ENCODE peak calls at places on chromosomes 3 and 15, in nine cellular contexts. R is iPS DF 6.9; O is CD8-positive, alpha-beta memory T cell; F is body of pancreas; L is aorta; X is uterus; A is neuronal stem cell; V is adrenal gland; W is psoas muscle. Y is an unnamed sample. For H3K9me3, the result is how much of the 10 kb centered on the place peaks cover.

GRCh38 chr15:96160269-96160668 is 170.2 kb upstream of the NR2F2 start:
- DNase-seq in R (no peak), O (no peak), F (peak), L (peak), X (peak), A (no peak), V (peak), W (no peak), Y (peak)

GRCh38 chr3:61155701-61156292 is 95.5 kb downstream of the FHIT start:
- DNase-seq in R (no peak), O (no peak), F (peak), L (no peak), X (no peak), A (no peak), V (peak), W (no peak), Y (no peak)

GRCh38 chr3:38020342-38020726 is 9.1 kb downstream of the PLCD1 start:
- DNase-seq in R (no peak), O (no peak), F (no peak), L (no peak), X (no peak), A (no peak), V (no peak), W (no peak), Y (no peak)

GRCh38 chr3:99708207-99708745 is 69.9 kb downstream of the COL8A1 start:
- DNase-seq in R (no peak), O (no peak), F (no peak), L (no peak), X (no peak), A (no peak), V (no peak), W (no peak), Y (no peak)

GRCh38 chr15:63040954-63041353 is 1.6 kb upstream of the TPM1 start:
- DNase-seq in R (no peak), O (no peak), F (peak), L (peak), X (peak), A (no peak), V (no peak), W (peak), Y (peak)

GRCh38 chr3:81152156-81152555 is 609.3 kb downstream of the GBE1 start:
- DNase-seq in R (no peak), O (no peak), F (no peak), L (no peak), X (no peak), A (no peak), V (no peak), W (no peak), Y (no peak)

GRCh38 chr3:60536420-60536819 is 714.8 kb downstream of the FHIT start:
- DNase-seq in R (no peak), O (no peak), F (no peak), L (no peak), X (no peak), A (no peak), V (no peak), W (no peak), Y (no peak)

GRCh38 chr3:30426319-30426993 is 179.9 kb upstream of the TGFBR2 start:
- DNase-seq in R (no peak), O (no peak), F (peak), L (peak), X (peak), A (no peak), V (peak), W (peak), Y (peak)

GRCh38 chr3:189806171-189806951 is 175.2 kb downstream of the TP63 start:
- DNase-seq in R (no peak), O (no peak), F (no peak), L (no peak), X (no peak), A (peak), V (no peak), W (no peak), Y (no peak)

GRCh38 chr3:55296781-55297180 is 190.3 kb downstream of the WNT5A start:
- DNase-seq in R (no peak), O (no peak), F (no peak), L (no peak), X (no peak), A (no peak), V (no peak), W (no peak), Y (no peak)

GRCh38 chr15:52546031-52546751 is 17.5 kb upstream of the MYO5A start:
- DNase-seq in R (no peak), O (no peak), F (no peak), L (no peak), X (no peak), A (no peak), V (no peak), W (peak), Y (no peak)

GRCh38 chr15:87354661-87355410 is 901.7 kb downstream of the NTRK3 start:
- DNase-seq in R (no peak), O (no peak), F (no peak), L (no peak), X (no peak), A (no peak), V (no peak), W (no peak), Y (no peak)

GRCh38 chr3:196186661-196187573 is 24.3 kb downstream of the ZDHHC19 start:
- DNase-seq in R (no peak), O (no peak), F (no peak), L (no peak), X (no peak), A (peak), V (no peak), W (peak), Y (no peak)

GRCh38 chr15:45177285-45177684 is 10.5 kb downstream of the SHF start:
- DNase-seq in R (no peak), O (no peak), F (no peak), L (no peak), X (no peak), A (no peak), V (no peak), W (no peak), Y (no peak)

GRCh38 chr15:85443593-85444328 is 63.4 kb downstream of the AKAP13 start:
- DNase-seq in R (no peak), O (peak), F (peak), L (no peak), X (no peak), A (peak), V (no peak), W (no peak), Y (no peak)

GRCh38 chr3:10779293-10779805 is 36.7 kb upstream of the SLC6A11 start:
- DNase-seq in R (no peak), O (no peak), F (no peak), L (no peak), X (no peak), A (no peak), V (no peak), W (no peak), Y (no peak)

GRCh38 chr15:82122754-82123400 is 77.1 kb upstream of the MEX3B start:
- DNase-seq in R (no peak), O (no peak), F (no peak), L (peak), X (peak), A (no peak), V (peak), W (peak), Y (no peak)

DNA sequence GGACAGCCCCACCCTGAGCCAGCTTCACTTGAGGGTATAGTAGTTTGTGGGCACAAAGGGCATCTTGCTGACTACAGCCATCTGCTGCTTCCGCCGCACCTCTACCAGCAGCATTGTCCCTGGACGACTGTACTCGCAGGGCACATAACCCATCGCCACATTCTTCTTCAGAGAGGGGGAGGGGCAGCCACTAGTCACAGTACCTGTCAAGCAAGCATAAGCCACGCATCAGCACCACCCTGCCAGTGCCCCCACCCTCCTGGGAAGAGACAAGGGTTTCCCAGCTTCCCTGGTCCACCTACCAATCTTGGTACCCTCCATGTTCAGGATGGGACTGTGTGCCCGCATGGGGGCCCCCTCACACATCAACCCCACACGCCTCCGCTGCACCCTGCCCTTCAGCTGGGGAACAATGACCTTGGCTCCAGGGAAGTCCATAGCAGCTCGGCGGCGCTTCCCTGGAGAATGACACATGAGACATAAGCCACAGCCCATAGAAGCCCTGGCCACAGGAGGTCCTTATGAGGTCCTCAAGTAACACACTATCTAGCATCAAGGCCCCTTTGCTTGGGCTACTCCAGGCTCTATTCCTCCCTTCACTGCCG is 4.7 kb downstream of the AMT start:
- DNase-seq in R (no peak), O (no peak), F (no peak), L (no peak), X (no peak), A (no peak), V (peak), W (peak), Y (no peak)
- H3K27ac ChIP-seq in R (no peak), O (no peak), F (no peak), L (no peak), X (no peak), A (no peak), V (peak), W (no peak), Y (peak)

GRCh38 chr15:41584636-41585139 is 25.7 kb downstream of the TYRO3 start:
- DNase-seq in R (no peak), O (no peak), F (no peak), L (no peak), X (no peak), A (no peak), V (no peak), W (no peak), Y (no peak)

GRCh38 chr15:41583795-41584194 is 24.8 kb downstream of the TYRO3 start:
- DNase-seq in R (no peak), O (no peak), F (no peak), L (no peak), X (no peak), A (no peak), V (no peak), W (no peak), Y (no peak)

GRCh38 chr15:41581110-41581509 is 22.1 kb downstream of the TYRO3 start:
- DNase-seq in R (no peak), O (no peak), F (no peak), L (no peak), X (no peak), A (no peak), V (no peak), W (no peak), Y (no peak)

DNA sequence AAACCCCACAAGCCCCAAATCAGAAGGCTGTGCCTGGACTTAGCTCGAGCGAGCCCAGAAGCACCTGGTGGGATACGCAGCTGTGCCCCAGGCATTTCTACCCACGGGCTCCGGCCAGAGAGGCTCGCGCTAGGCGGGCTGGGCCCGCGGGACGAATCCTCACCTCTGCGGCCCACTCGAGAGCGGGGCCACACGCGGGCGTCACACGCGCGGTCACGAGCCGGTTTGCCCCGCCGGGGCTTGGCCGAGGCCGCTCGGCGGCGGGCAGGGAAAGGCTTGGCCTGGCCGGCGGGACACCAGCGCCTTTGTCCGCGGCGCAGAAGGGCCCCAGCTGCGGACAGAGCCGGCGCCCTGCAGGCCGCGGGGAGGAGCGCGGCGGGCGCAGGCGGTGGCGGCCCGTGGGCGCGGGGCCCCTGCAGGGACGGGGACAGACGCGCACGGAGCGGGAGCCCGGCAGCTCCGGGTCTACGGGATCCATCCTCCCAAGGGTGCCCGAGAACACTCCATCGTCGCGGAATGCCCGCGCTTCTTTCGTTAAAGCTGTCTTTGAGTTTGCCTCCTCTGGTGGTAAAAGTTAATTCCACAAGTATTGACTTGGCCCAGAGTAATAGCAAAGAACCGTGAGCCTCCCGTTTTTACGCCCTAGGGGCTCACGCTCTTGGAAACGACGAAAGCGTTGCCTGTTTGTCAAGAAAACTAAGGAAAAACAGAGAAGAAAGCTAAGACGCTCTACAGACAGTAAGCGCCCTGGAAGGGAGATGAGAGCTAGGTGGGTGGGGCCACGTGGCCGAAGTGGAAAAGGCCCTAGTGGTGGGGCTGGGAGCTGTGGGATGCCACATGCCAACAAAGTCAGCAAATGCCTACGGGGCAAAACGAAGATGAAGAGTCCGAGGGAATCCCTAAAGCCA is 26.4 kb downstream of the TYRO3 start:
- DNase-seq in R (no peak), O (peak), F (peak), L (peak), X (peak), A (no peak), V (peak), W (peak), Y (peak)
- H3K4me3 ChIP-seq in R (peak), O (peak), F (no peak), L (peak), X (peak), A (no peak), V (peak), W (peak), Y (peak)

GRCh38 chr3:3405131-3405530 is 225.6 kb upstream of the CRBN start:
- DNase-seq in R (no peak), O (no peak), F (no peak), L (no peak), X (no peak), A (no peak), V (no peak), W (no peak), Y (no peak)

DNA sequence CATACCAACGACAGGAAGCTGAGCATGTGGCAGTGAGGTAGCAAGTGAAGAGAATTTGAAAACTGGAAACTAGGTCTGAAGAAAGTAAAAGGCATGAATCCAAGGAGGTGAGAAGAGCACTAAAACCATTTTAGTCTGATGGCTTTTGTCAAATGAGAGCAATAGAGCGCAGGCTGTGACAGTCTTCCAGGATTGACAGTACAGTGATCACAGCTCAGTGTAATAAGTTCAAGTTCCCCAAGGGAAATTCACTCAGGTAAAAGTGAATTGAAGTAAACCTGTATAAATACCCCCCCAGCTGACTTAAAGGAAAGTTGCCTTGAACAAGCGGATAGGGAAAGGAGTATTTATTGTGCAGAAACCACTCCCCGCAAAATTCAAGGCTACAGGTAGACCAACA is 224.2 kb upstream of the CRBN start:
- DNase-seq in R (no peak), O (no peak), F (no peak), L (no peak), X (no peak), A (no peak), V (no peak), W (no peak), Y (no peak)
- H3K9me3 ChIP-seq in R (under half), O (under half), F (under half), L (under half), X (under half), A (under half), V (under half), W (under half), Y (under half)

DNA sequence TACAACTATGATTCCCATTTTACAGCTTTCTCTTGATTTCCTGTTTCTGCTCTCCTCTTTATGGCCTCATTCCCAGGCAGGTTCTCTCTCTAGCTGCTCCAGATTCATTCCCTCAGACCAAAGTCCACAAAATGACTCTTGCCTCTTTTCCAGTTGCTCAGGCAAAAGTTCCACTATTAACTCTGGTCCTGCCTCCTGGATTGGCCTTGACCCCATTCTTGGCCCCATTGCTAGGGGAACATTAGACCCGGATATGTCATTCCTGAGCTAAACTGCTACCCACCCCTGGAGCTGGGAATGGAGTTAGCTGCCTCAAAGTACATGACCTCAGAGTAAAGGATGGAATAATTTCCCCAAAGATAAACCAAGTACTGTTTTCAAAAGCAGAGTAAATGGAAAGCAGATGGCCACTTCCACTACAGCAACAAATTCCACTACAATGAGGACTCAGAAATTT is 73.0 kb upstream of the GAP43 start:
- DNase-seq in R (no peak), O (no peak), F (no peak), L (peak), X (no peak), A (no peak), V (no peak), W (no peak), Y (peak)
- H3K27ac ChIP-seq in R (no peak), O (no peak), F (no peak), L (peak), X (no peak), A (no peak), V (no peak), W (no peak), Y (peak)

GRCh38 chr3:25826510-25826909 is 36.6 kb downstream of the OXSM start:
- DNase-seq in R (no peak), O (no peak), F (no peak), L (no peak), X (no peak), A (no peak), V (no peak), W (no peak), Y (no peak)

GRCh38 chr3:25834346-25834745 is 44.5 kb downstream of the OXSM start:
- DNase-seq in R (no peak), O (no peak), F (no peak), L (no peak), X (no peak), A (no peak), V (no peak), W (no peak), Y (no peak)

GRCh38 chr3:25836579-25836978 is 46.7 kb downstream of the OXSM start:
- DNase-seq in R (no peak), O (no peak), F (no peak), L (no peak), X (no peak), A (no peak), V (no peak), W (no peak), Y (no peak)

GRCh38 chr3:25831578-25831977 is 41.7 kb downstream of the OXSM start:
- DNase-seq in R (no peak), O (no peak), F (no peak), L (no peak), X (no peak), A (no peak), V (no peak), W (no peak), Y (no peak)

GRCh38 chr3:25830373-25831305 is 40.7 kb downstream of the OXSM start:
- DNase-seq in R (no peak), O (no peak), F (no peak), L (no peak), X (no peak), A (no peak), V (no peak), W (no peak), Y (no peak)
- H3K4me3 ChIP-seq in R (no peak), O (no peak), F (no peak), L (no peak), X (no peak), A (no peak), V (no peak), W (no peak), Y (no peak)

DNA sequence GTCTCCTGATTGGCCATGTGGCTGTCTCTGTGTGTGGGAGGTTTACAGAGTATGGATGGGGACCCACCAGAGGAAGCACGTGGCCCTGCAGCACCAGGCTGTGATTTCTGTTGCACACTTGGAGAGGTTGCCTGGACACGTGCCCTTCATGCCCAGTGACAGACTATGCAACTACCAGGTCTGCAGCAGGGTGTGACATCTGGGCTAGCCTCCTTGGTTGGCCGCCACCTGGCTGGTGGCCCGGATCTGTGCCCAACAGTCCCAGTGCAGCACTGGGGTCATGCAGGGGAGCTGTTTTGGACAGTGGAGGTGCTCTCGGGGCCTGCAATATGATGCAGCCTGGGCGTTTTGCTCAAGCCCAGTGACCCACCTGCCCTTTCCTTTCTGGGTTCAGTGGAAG is 212.5 kb downstream of the UBE3A start:
- DNase-seq in R (no peak), O (no peak), F (no peak), L (no peak), X (no peak), A (no peak), V (no peak), W (no peak), Y (peak)
- H3K9me3 ChIP-seq in R (under half), O (under half), F (under half), L (under half), X (under half), A (under half), V (under half), W (under half), Y (under half)

GRCh38 chr3:13892304-13892703 is 12.4 kb upstream of the WNT7A start:
- DNase-seq in R (no peak), O (no peak), F (no peak), L (no peak), X (no peak), A (no peak), V (no peak), W (no peak), Y (no peak)

GRCh38 chr3:13890377-13891016 is 10.6 kb upstream of the WNT7A start:
- DNase-seq in R (no peak), O (peak), F (no peak), L (no peak), X (peak), A (no peak), V (no peak), W (no peak), Y (no peak)

GRCh38 chr3:13891492-13892073 is 11.7 kb upstream of the WNT7A start:
- DNase-seq in R (no peak), O (no peak), F (no peak), L (no peak), X (no peak), A (no peak), V (no peak), W (no peak), Y (no peak)

GRCh38 chr3:13888576-13888975 is 8.7 kb upstream of the WNT7A start:
- DNase-seq in R (no peak), O (no peak), F (no peak), L (no peak), X (no peak), A (no peak), V (no peak), W (no peak), Y (no peak)

DNA sequence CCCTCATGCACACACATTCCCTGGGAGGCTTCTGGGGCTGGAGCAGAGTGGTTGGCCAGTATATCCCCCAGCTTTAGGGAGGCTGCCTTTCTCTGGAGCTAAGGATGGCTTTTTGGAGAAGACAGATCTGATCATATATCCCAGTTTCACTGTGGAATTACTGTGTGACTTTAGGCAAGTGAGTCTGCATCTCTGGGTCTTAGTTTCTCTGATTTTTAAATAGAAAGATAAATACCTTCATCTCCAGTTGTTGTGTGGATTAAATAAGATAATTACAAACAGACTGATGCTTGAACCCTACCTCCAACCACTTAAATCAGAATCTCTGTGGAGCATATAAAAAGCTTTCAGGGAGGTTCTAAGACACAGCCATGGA is 11.1 kb upstream of the WNT7A start:
- DNase-seq in R (no peak), O (no peak), F (no peak), L (no peak), X (no peak), A (no peak), V (no peak), W (no peak), Y (no peak)
- H3K27ac ChIP-seq in R (no peak), O (no peak), F (no peak), L (no peak), X (no peak), A (no peak), V (no peak), W (no peak), Y (peak)